ENCODE peak calls at places on chromosomes 6 and 20, in eight cellular contexts. J, P, C, T, G, R, Q and E are unnamed samples.

GRCh38 chr6:105359419-105360366 is 43.2 kb downstream of the PREP start:
- DNase-seq in R (no peak), P (no peak), C (peak; percentile 20), J (no peak), Q (no peak), G (peak; percentile 85), T (no peak), E (no peak)

GRCh38 chr20:52145587-52145986 is 46.0 kb downstream of the ZFP64 start:
- DNase-seq in C (no peak), R (no peak), J (no peak), P (no peak), G (peak; percentile 3), T (no peak), Q (no peak), E (no peak)

GRCh38 chr6:125868252-125868651 is 77.5 kb downstream of the NCOA7 start:
- DNase-seq in Q (no peak), P (no peak), R (no peak), J (no peak), G (no peak), C (no peak), T (no peak), E (no peak)

GRCh38 chr20:60191014-60191413 is 232.8 kb downstream of the CDH26 start:
- DNase-seq in C (no peak), R (no peak), P (no peak), J (no peak), T (no peak), Q (no peak), G (no peak), E (no peak)

GRCh38 chr6:90068264-90068663 is 174.0 kb downstream of the GJA10 start:
- DNase-seq in J (no peak), P (no peak), C (no peak), R (peak; percentile 53), G (peak; percentile 76), T (no peak), Q (no peak), E (no peak)

GRCh38 chr6:131949909-131950766 is 1.0 kb downstream of the CCN2 start:
- DNase-seq in G (peak; percentile 98), C (no peak), Q (peak; percentile 83), R (peak; percentile 32), J (peak; percentile 87), P (no peak), T (peak; percentile 72), E (peak; percentile 77)

GRCh38 chr20:33992145-33992922 is 1.4 kb upstream of the RALY start:
- DNase-seq in G (no peak), R (no peak), T (no peak), Q (no peak), J (no peak), C (no peak), P (no peak), E (peak; percentile 15)

GRCh38 chr6:47478233-47479155 is 905 bp downstream of the CD2AP start:
- DNase-seq in R (no peak), P (no peak), Q (peak; percentile 14), J (no peak), C (no peak), G (no peak), T (peak; percentile 11), E (no peak)

GRCh38 chr20:45968801-45969711 is 2.9 kb downstream of the ZNF335 start:
- DNase-seq in G (peak; percentile 71), R (no peak), C (no peak), Q (no peak), T (no peak), J (no peak), P (no peak), E (no peak)

GRCh38 chr6:22062807-22063408 is 233.9 kb downstream of the PRL start:
- DNase-seq in R (no peak), T (no peak), P (no peak), C (no peak), J (no peak), Q (peak; percentile 10), G (no peak), E (no peak)

GRCh38 chr6:146347090-146347489 is 196.5 kb upstream of the RAB32 start:
- DNase-seq in P (no peak), C (no peak), J (no peak), R (no peak), G (no peak), T (no peak), Q (no peak), E (no peak)

GRCh38 chr6:133953634-133954415 is 801 bp downstream of the TBPL1 start:
- DNase-seq in R (no peak), T (no peak), Q (no peak), J (peak; percentile 23), P (no peak), G (no peak), C (no peak), E (no peak)

GRCh38 chr6:43070028-43070632 is 6.0 kb upstream of the PTK7 start:
- DNase-seq in J (peak; percentile 46), T (no peak), Q (no peak), G (no peak), P (no peak), R (peak; percentile 49), C (peak; percentile 23), E (no peak)

GRCh38 chr20:10581823-10582222 is 92.0 kb downstream of the JAG1 start:
- DNase-seq in R (no peak), P (no peak), C (no peak), J (no peak), G (peak; percentile 70), Q (no peak), T (no peak), E (no peak)

GRCh38 chr6:1678966-1679690 is 69.4 kb downstream of the FOXC1 start:
- DNase-seq in J (no peak), G (no peak), P (no peak), Q (no peak), R (no peak), T (no peak), C (no peak), E (no peak)

GRCh38 chr20:7195704-7196103 is 428.2 kb downstream of the BMP2 start:
- DNase-seq in G (peak; percentile 85), P (no peak), T (no peak), R (no peak), C (no peak), J (no peak), Q (no peak), E (peak; percentile 42)

GRCh38 chr6:39642300-39642699 is 82.9 kb downstream of the KIF6 start:
- DNase-seq in G (no peak), J (no peak), T (no peak), R (no peak), C (no peak), Q (no peak), P (no peak), E (no peak)

GRCh38 chr6:170143401-170144150 is 147.3 kb downstream of the DLL1 start:
- DNase-seq in R (no peak), Q (no peak), J (no peak), T (no peak), G (no peak), P (no peak), C (no peak), E (no peak)

GRCh38 chr20:24109008-24109407 is 120.4 kb upstream of the GGTLC1 start:
- DNase-seq in C (no peak), Q (no peak), P (no peak), T (no peak), G (no peak), J (no peak), R (no peak), E (no peak)

GRCh38 chr6:36904851-36905393 is 19.2 kb downstream of the C6orf89 start:
- DNase-seq in G (no peak), R (no peak), Q (no peak), C (no peak), J (no peak), P (no peak), T (no peak), E (no peak)
- H3K36me3 ChIP-seq in G (peaks cover 45% of the 10 kb centered on the region), R (peaks cover 7% of the 10 kb centered on the region), Q (peaks cover 6% of the 10 kb centered on the region), C (peaks cover 17% of the 10 kb centered on the region), J (no peaks in the 10 kb centered on the region), P (no peaks in the 10 kb centered on the region), T (peaks cover 58% of the 10 kb centered on the region), E (peaks cover 12% of the 10 kb centered on the region)

GRCh38 chr20:58359441-58359840 is 29.6 kb upstream of the VAPB start:
- DNase-seq in P (no peak), C (no peak), R (no peak), Q (no peak), J (no peak), G (no peak), T (no peak), E (no peak)
- H3K36me3 ChIP-seq in P (no peaks in the 10 kb centered on the region), C (peaks cover 30% of the 10 kb centered on the region), R (peaks cover 6% of the 10 kb centered on the region), Q (no peaks in the 10 kb centered on the region), J (no peaks in the 10 kb centered on the region), G (peaks cover 31% of the 10 kb centered on the region), T (peaks cover 67% of the 10 kb centered on the region), E (peaks cover 17% of the 10 kb centered on the region)

GRCh38 chr6:18244251-18244650 is 20.1 kb downstream of the DEK start:
- DNase-seq in C (no peak), G (no peak), J (no peak), P (no peak), R (no peak), T (no peak), Q (no peak), E (no peak)

GRCh38 chr6:18243302-18243893 is 20.9 kb downstream of the DEK start:
- DNase-seq in R (no peak), T (no peak), P (no peak), J (no peak), G (no peak), C (no peak), Q (no peak), E (no peak)

GRCh38 chr6:18241208-18241836 is 23.0 kb downstream of the DEK start:
- DNase-seq in R (peak; percentile 59), Q (no peak), J (no peak), P (no peak), G (no peak), C (no peak), T (no peak), E (no peak)

GRCh38 chr6:18240230-18240629 is 24.1 kb downstream of the DEK start:
- DNase-seq in J (no peak), T (no peak), C (no peak), R (no peak), G (no peak), P (no peak), Q (no peak), E (no peak)

DNA sequence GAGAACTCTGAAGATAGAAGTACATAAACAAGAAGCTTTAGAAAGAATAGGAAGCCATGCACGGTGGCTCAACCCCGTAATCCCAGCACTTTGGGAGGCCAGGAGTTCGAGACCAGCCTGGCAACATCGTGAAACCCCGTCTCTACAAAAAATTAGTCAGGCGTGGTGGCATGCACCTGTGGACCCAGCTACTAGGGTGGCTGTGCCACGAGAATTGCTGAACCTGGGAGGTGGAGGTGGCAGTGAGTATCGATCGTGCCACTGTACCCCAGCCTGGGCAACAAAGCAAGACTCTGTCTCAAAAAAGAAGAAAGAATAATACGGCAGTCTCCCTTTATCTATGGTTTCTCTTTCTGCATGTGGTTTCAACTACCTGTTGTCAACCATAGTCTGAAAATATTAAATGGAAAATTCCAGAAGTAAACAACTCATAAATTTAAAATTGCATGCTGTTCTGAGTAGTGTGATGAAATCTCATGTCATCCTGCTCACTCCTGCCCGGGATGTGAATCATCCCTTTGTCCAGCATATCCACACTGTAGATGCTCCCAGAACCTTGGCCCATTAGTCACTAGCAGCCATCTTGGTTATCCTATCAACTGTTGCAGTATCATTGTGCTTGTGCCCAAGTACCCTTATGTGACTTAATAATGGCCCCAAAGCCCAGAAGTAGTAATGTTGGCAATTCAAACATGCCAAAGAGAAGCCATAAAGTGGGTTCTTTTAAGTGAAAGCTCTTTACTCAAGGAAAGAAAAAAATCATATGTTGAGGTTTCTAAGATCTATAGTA is 22.1 kb downstream of the DEK start:
- DNase-seq in R (peak; percentile 72), J (peak; percentile 44), Q (no peak), T (no peak), C (no peak), G (peak; percentile 92), P (no peak), E (no peak)
- H3K36me3 ChIP-seq in R (peaks cover 64% of the 10 kb centered on the region), J (no peaks in the 10 kb centered on the region), Q (no peaks in the 10 kb centered on the region), T (peaks cover 54% of the 10 kb centered on the region), C (peaks cover 69% of the 10 kb centered on the region), G (peaks cover 5% of the 10 kb centered on the region), P (peaks cover 9% of the 10 kb centered on the region), E (peaks cover 39% of the 10 kb centered on the region)

GRCh38 chr20:35122787-35123405 is 24.2 kb downstream of the EDEM2 start:
- DNase-seq in Q (no peak), P (no peak), R (no peak), T (no peak), G (no peak), J (no peak), C (no peak), E (no peak)
- H3K36me3 ChIP-seq in Q (peaks cover 19% of the 10 kb centered on the region), P (peaks cover 12% of the 10 kb centered on the region), R (peaks cover 11% of the 10 kb centered on the region), T (peaks cover 99% of the 10 kb centered on the region), G (peaks cover 21% of the 10 kb centered on the region), J (no peaks in the 10 kb centered on the region), C (peaks cover 26% of the 10 kb centered on the region), E (no peaks in the 10 kb centered on the region)